ENCODE peak calls at places on chromosomes 11 and 22, in seven cellular contexts. One of them, this sample, is unnamed.

GRCh38 chr22:35589071-35589735 is 27.9 kb downstream of the MB start:
- DNase-seq in GM13977: no peak
- DNase-seq in anterior cingulate cortex: no peak
- DNase-seq in stimulated activated CD8-positive, alpha-beta memory T cell treated with anti-CD3 and anti-CD28 coated beads, Interleukin-15, amount 100 ng/mL, for 48 hours: no peak
- DNase-seq in Peyer's patch: no peak
- DNase-seq in WTC11: no peak
- DNase-seq in T47D: no peak
- DNase-seq in this sample: no peak

GRCh38 chr11:97751952-97752351 is 1268.8 kb upstream of the CNTN5 start:
- DNase-seq in anterior cingulate cortex: no peak
- DNase-seq in Peyer's patch: no peak
- DNase-seq in stimulated activated CD8-positive, alpha-beta memory T cell treated with anti-CD3 and anti-CD28 coated beads, Interleukin-15, amount 100 ng/mL, for 48 hours: no peak
- DNase-seq in WTC11: no peak
- DNase-seq in GM13977: no peak
- DNase-seq in T47D: no peak
- DNase-seq in this sample: no peak

GRCh38 chr22:31160328-31160978 is 471 bp downstream of the RNF185 start:
- DNase-seq in WTC11: no peak
- DNase-seq in anterior cingulate cortex: no peak
- DNase-seq in GM13977: peak
- DNase-seq in stimulated activated CD8-positive, alpha-beta memory T cell treated with anti-CD3 and anti-CD28 coated beads, Interleukin-15, amount 100 ng/mL, for 48 hours: no peak
- DNase-seq in T47D: no peak
- DNase-seq in Peyer's patch: peak
- DNase-seq in this sample: no peak

GRCh38 chr22:37547249-37547741 is 13.0 kb upstream of the CDC42EP1 start:
- DNase-seq in Peyer's patch: no peak
- DNase-seq in T47D: no peak
- DNase-seq in GM13977: no peak
- DNase-seq in WTC11: no peak
- DNase-seq in stimulated activated CD8-positive, alpha-beta memory T cell treated with anti-CD3 and anti-CD28 coated beads, Interleukin-15, amount 100 ng/mL, for 48 hours: no peak
- DNase-seq in anterior cingulate cortex: no peak
- DNase-seq in this sample: no peak

GRCh38 chr11:37858398-37858797 is 1260.4 kb upstream of the RAG2 start:
- DNase-seq in stimulated activated CD8-positive, alpha-beta memory T cell treated with anti-CD3 and anti-CD28 coated beads, Interleukin-15, amount 100 ng/mL, for 48 hours: no peak
- DNase-seq in GM13977: no peak
- DNase-seq in Peyer's patch: no peak
- DNase-seq in T47D: no peak
- DNase-seq in WTC11: no peak
- DNase-seq in anterior cingulate cortex: no peak
- DNase-seq in this sample: no peak

GRCh38 chr11:521179-521688 is 14.1 kb downstream of the HRAS start:
- DNase-seq in anterior cingulate cortex: no peak
- DNase-seq in WTC11: no peak
- DNase-seq in stimulated activated CD8-positive, alpha-beta memory T cell treated with anti-CD3 and anti-CD28 coated beads, Interleukin-15, amount 100 ng/mL, for 48 hours: no peak
- DNase-seq in GM13977: no peak
- DNase-seq in T47D: no peak
- DNase-seq in Peyer's patch: no peak
- DNase-seq in this sample: peak

GRCh38 chr11:41010361-41011050 is 448.9 kb downstream of the LRRC4C start:
- DNase-seq in WTC11: no peak
- DNase-seq in anterior cingulate cortex: no peak
- DNase-seq in GM13977: no peak
- DNase-seq in T47D: no peak
- DNase-seq in Peyer's patch: no peak
- DNase-seq in stimulated activated CD8-positive, alpha-beta memory T cell treated with anti-CD3 and anti-CD28 coated beads, Interleukin-15, amount 100 ng/mL, for 48 hours: no peak
- DNase-seq in this sample: no peak

GRCh38 chr11:13261600-13262061 is 16.0 kb upstream of the BMAL1 start:
- DNase-seq in anterior cingulate cortex: no peak
- DNase-seq in Peyer's patch: no peak
- DNase-seq in GM13977: no peak
- DNase-seq in stimulated activated CD8-positive, alpha-beta memory T cell treated with anti-CD3 and anti-CD28 coated beads, Interleukin-15, amount 100 ng/mL, for 48 hours: no peak
- DNase-seq in WTC11: no peak
- DNase-seq in T47D: no peak
- DNase-seq in this sample: peak

GRCh38 chr11:122319011-122319410 is 203.0 kb upstream of the BLID start:
- DNase-seq in Peyer's patch: no peak
- DNase-seq in stimulated activated CD8-positive, alpha-beta memory T cell treated with anti-CD3 and anti-CD28 coated beads, Interleukin-15, amount 100 ng/mL, for 48 hours: no peak
- DNase-seq in T47D: no peak
- DNase-seq in anterior cingulate cortex: no peak
- DNase-seq in GM13977: no peak
- DNase-seq in WTC11: no peak
- DNase-seq in this sample: no peak

GRCh38 chr11:120125509-120125908 is 12.4 kb downstream of the TRIM29 start:
- DNase-seq in T47D: no peak
- DNase-seq in Peyer's patch: no peak
- DNase-seq in anterior cingulate cortex: no peak
- DNase-seq in stimulated activated CD8-positive, alpha-beta memory T cell treated with anti-CD3 and anti-CD28 coated beads, Interleukin-15, amount 100 ng/mL, for 48 hours: no peak
- DNase-seq in GM13977: no peak
- DNase-seq in WTC11: no peak
- DNase-seq in this sample: no peak

GRCh38 chr11:94737171-94737611 is 31.0 kb upstream of the AMOTL1 start:
- DNase-seq in WTC11: no peak
- DNase-seq in Peyer's patch: no peak
- DNase-seq in anterior cingulate cortex: no peak
- DNase-seq in stimulated activated CD8-positive, alpha-beta memory T cell treated with anti-CD3 and anti-CD28 coated beads, Interleukin-15, amount 100 ng/mL, for 48 hours: no peak
- DNase-seq in GM13977: no peak
- DNase-seq in T47D: peak
- DNase-seq in this sample: no peak

GRCh38 chr22:16804882-16805281 is 20.3 kb downstream of the XKR3 start:
- DNase-seq in stimulated activated CD8-positive, alpha-beta memory T cell treated with anti-CD3 and anti-CD28 coated beads, Interleukin-15, amount 100 ng/mL, for 48 hours: no peak
- DNase-seq in Peyer's patch: no peak
- DNase-seq in T47D: no peak
- DNase-seq in GM13977: no peak
- DNase-seq in anterior cingulate cortex: no peak
- DNase-seq in WTC11: no peak
- DNase-seq in this sample: no peak

GRCh38 chr11:2846056-2846455 is 39.5 kb downstream of the CDKN1C start:
- DNase-seq in WTC11: no peak
- DNase-seq in anterior cingulate cortex: no peak
- DNase-seq in GM13977: no peak
- DNase-seq in stimulated activated CD8-positive, alpha-beta memory T cell treated with anti-CD3 and anti-CD28 coated beads, Interleukin-15, amount 100 ng/mL, for 48 hours: no peak
- DNase-seq in T47D: no peak
- DNase-seq in Peyer's patch: no peak
- DNase-seq in this sample: no peak

GRCh38 chr22:50190182-50190951 is 4.7 kb downstream of the TRABD start:
- DNase-seq in GM13977: peak
- DNase-seq in anterior cingulate cortex: no peak
- DNase-seq in stimulated activated CD8-positive, alpha-beta memory T cell treated with anti-CD3 and anti-CD28 coated beads, Interleukin-15, amount 100 ng/mL, for 48 hours: peak
- DNase-seq in T47D: peak
- DNase-seq in WTC11: peak
- DNase-seq in Peyer's patch: peak
- DNase-seq in this sample: peak

GRCh38 chr22:45934659-45935341 is 42.2 kb downstream of the WNT7B start:
- DNase-seq in stimulated activated CD8-positive, alpha-beta memory T cell treated with anti-CD3 and anti-CD28 coated beads, Interleukin-15, amount 100 ng/mL, for 48 hours: no peak
- DNase-seq in T47D: no peak
- DNase-seq in Peyer's patch: no peak
- DNase-seq in anterior cingulate cortex: peak
- DNase-seq in WTC11: no peak
- DNase-seq in GM13977: no peak
- DNase-seq in this sample: no peak

GRCh38 chr11:69639843-69640242 is 1.1 kb upstream of the CCND1 start:
- DNase-seq in Peyer's patch: no peak
- DNase-seq in WTC11: no peak
- DNase-seq in stimulated activated CD8-positive, alpha-beta memory T cell treated with anti-CD3 and anti-CD28 coated beads, Interleukin-15, amount 100 ng/mL, for 48 hours: no peak
- DNase-seq in anterior cingulate cortex: no peak
- DNase-seq in GM13977: no peak
- DNase-seq in T47D: no peak
- DNase-seq in this sample: no peak

GRCh38 chr11:3111919-3112690 is 53.0 kb downstream of the OSBPL5 start:
- DNase-seq in anterior cingulate cortex: no peak
- DNase-seq in T47D: no peak
- DNase-seq in GM13977: no peak
- DNase-seq in stimulated activated CD8-positive, alpha-beta memory T cell treated with anti-CD3 and anti-CD28 coated beads, Interleukin-15, amount 100 ng/mL, for 48 hours: no peak
- DNase-seq in Peyer's patch: peak
- DNase-seq in WTC11: no peak
- DNase-seq in this sample: no peak

GRCh38 chr11:3139086-3139440 is 26.0 kb downstream of the OSBPL5 start:
- DNase-seq in WTC11: no peak
- DNase-seq in GM13977: no peak
- DNase-seq in Peyer's patch: no peak
- DNase-seq in T47D: no peak
- DNase-seq in stimulated activated CD8-positive, alpha-beta memory T cell treated with anti-CD3 and anti-CD28 coated beads, Interleukin-15, amount 100 ng/mL, for 48 hours: no peak
- DNase-seq in anterior cingulate cortex: no peak
- DNase-seq in this sample: no peak

GRCh38 chr11:96162816-96163499 is 180.0 kb downstream of the MAML2 start:
- DNase-seq in anterior cingulate cortex: no peak
- DNase-seq in T47D: no peak
- DNase-seq in stimulated activated CD8-positive, alpha-beta memory T cell treated with anti-CD3 and anti-CD28 coated beads, Interleukin-15, amount 100 ng/mL, for 48 hours: no peak
- DNase-seq in GM13977: no peak
- DNase-seq in Peyer's patch: no peak
- DNase-seq in WTC11: no peak
- DNase-seq in this sample: no peak

GRCh38 chr11:84518601-84519183 is 1108.5 kb downstream of the DLG2 start:
- DNase-seq in GM13977: no peak
- DNase-seq in WTC11: no peak
- DNase-seq in anterior cingulate cortex: no peak
- DNase-seq in stimulated activated CD8-positive, alpha-beta memory T cell treated with anti-CD3 and anti-CD28 coated beads, Interleukin-15, amount 100 ng/mL, for 48 hours: no peak
- DNase-seq in T47D: no peak
- DNase-seq in Peyer's patch: no peak
- DNase-seq in this sample: no peak

GRCh38 chr11:112253605-112254242 is 6.9 kb downstream of the PLET1 start:
- DNase-seq in stimulated activated CD8-positive, alpha-beta memory T cell treated with anti-CD3 and anti-CD28 coated beads, Interleukin-15, amount 100 ng/mL, for 48 hours: no peak
- DNase-seq in anterior cingulate cortex: no peak
- DNase-seq in WTC11: no peak
- DNase-seq in Peyer's patch: no peak
- DNase-seq in T47D: no peak
- DNase-seq in GM13977: no peak
- DNase-seq in this sample: peak

GRCh38 chr11:131924446-131925240 is 554.2 kb downstream of the NTM start:
- DNase-seq in anterior cingulate cortex: no peak
- DNase-seq in T47D: no peak
- DNase-seq in GM13977: no peak
- DNase-seq in stimulated activated CD8-positive, alpha-beta memory T cell treated with anti-CD3 and anti-CD28 coated beads, Interleukin-15, amount 100 ng/mL, for 48 hours: no peak
- DNase-seq in WTC11: no peak
- DNase-seq in Peyer's patch: no peak
- DNase-seq in this sample: no peak

GRCh38 chr11:5476184-5476819 is 12.2 kb upstream of the OR52D1 start:
- DNase-seq in GM13977: peak
- DNase-seq in WTC11: peak
- DNase-seq in T47D: peak
- DNase-seq in Peyer's patch: peak
- DNase-seq in anterior cingulate cortex: no peak
- DNase-seq in stimulated activated CD8-positive, alpha-beta memory T cell treated with anti-CD3 and anti-CD28 coated beads, Interleukin-15, amount 100 ng/mL, for 48 hours: no peak
- DNase-seq in this sample: peak

GRCh38 chr11:76025068-76025467 is 181.2 kb downstream of the WNT11 start:
- DNase-seq in T47D: no peak
- DNase-seq in stimulated activated CD8-positive, alpha-beta memory T cell treated with anti-CD3 and anti-CD28 coated beads, Interleukin-15, amount 100 ng/mL, for 48 hours: no peak
- DNase-seq in WTC11: no peak
- DNase-seq in GM13977: no peak
- DNase-seq in Peyer's patch: no peak
- DNase-seq in anterior cingulate cortex: no peak
- DNase-seq in this sample: no peak

GRCh38 chr11:63613517-63614135 is 607 bp downstream of the PLAAT3 start:
- DNase-seq in Peyer's patch: peak
- DNase-seq in T47D: no peak
- DNase-seq in anterior cingulate cortex: peak
- DNase-seq in GM13977: peak
- DNase-seq in stimulated activated CD8-positive, alpha-beta memory T cell treated with anti-CD3 and anti-CD28 coated beads, Interleukin-15, amount 100 ng/mL, for 48 hours: no peak
- DNase-seq in WTC11: peak
- DNase-seq in this sample: peak

GRCh38 chr11:110434952-110435779 is 5.4 kb downstream of the FDX1 start:
- DNase-seq in stimulated activated CD8-positive, alpha-beta memory T cell treated with anti-CD3 and anti-CD28 coated beads, Interleukin-15, amount 100 ng/mL, for 48 hours: no peak
- DNase-seq in anterior cingulate cortex: no peak
- DNase-seq in T47D: peak
- DNase-seq in Peyer's patch: peak
- DNase-seq in WTC11: peak
- DNase-seq in GM13977: no peak
- DNase-seq in this sample: no peak

GRCh38 chr11:68927280-68928107 is 23.8 kb downstream of the IGHMBP2 start:
- DNase-seq in GM13977: peak
- DNase-seq in stimulated activated CD8-positive, alpha-beta memory T cell treated with anti-CD3 and anti-CD28 coated beads, Interleukin-15, amount 100 ng/mL, for 48 hours: no peak
- DNase-seq in T47D: no peak
- DNase-seq in WTC11: no peak
- DNase-seq in anterior cingulate cortex: no peak
- DNase-seq in Peyer's patch: peak
- DNase-seq in this sample: no peak

GRCh38 chr11:10674440-10674855 is 19.1 kb downstream of the IRAG1 start:
- DNase-seq in WTC11: no peak
- DNase-seq in stimulated activated CD8-positive, alpha-beta memory T cell treated with anti-CD3 and anti-CD28 coated beads, Interleukin-15, amount 100 ng/mL, for 48 hours: no peak
- DNase-seq in Peyer's patch: no peak
- DNase-seq in GM13977: no peak
- DNase-seq in anterior cingulate cortex: no peak
- DNase-seq in T47D: no peak
- DNase-seq in this sample: no peak

GRCh38 chr11:83521647-83522596 is 235.8 kb upstream of the CCDC90B start:
- DNase-seq in Peyer's patch: peak
- DNase-seq in stimulated activated CD8-positive, alpha-beta memory T cell treated with anti-CD3 and anti-CD28 coated beads, Interleukin-15, amount 100 ng/mL, for 48 hours: no peak
- DNase-seq in anterior cingulate cortex: no peak
- DNase-seq in WTC11: peak
- DNase-seq in T47D: no peak
- DNase-seq in GM13977: no peak
- DNase-seq in this sample: no peak

GRCh38 chr11:3121931-3122774 is 43.0 kb downstream of the OSBPL5 start:
- DNase-seq in WTC11: peak
- DNase-seq in GM13977: no peak
- DNase-seq in Peyer's patch: peak
- DNase-seq in T47D: no peak
- DNase-seq in stimulated activated CD8-positive, alpha-beta memory T cell treated with anti-CD3 and anti-CD28 coated beads, Interleukin-15, amount 100 ng/mL, for 48 hours: no peak
- DNase-seq in anterior cingulate cortex: no peak
- DNase-seq in this sample: no peak